ENCODE peak calls at places on chromosomes 13 and 19, in seven cellular contexts. Y is GM23248, V is foreskin fibroblast, Q is aorta, N is AG09309, D is IMR-90, M is breast epithelium. I is an unnamed sample.

GRCh38 chr19:10916602-10917001 is 11.8 kb downstream of the YIPF2 start:
- DNase-seq in Q (no peak), D (no peak), Y (no peak), M (no peak), N (no peak), V (no peak), I (no peak)

GRCh38 chr19:42270346-42271044 is 1.4 kb downstream of the CIC start:
- DNase-seq in V (peak), M (peak), D (no peak), Y (peak), N (peak), Q (peak), I (no peak)

GRCh38 chr19:16741084-16741483 is 21.4 kb downstream of the NWD1 start:
- DNase-seq in D (no peak), V (no peak), M (no peak), Q (no peak), Y (no peak), N (no peak), I (no peak)

GRCh38 chr19:11767633-11768133 is 883 bp downstream of the ZNF441 start:
- DNase-seq in Q (peak), N (no peak), D (peak), V (peak), M (peak), Y (peak), I (no peak)

GRCh38 chr19:43464089-43464775 is 1.2 kb downstream of the LYPD3 start:
- DNase-seq in M (peak), Q (peak), Y (peak), N (no peak), V (no peak), D (no peak), I (no peak)

GRCh38 chr13:46367622-46368327 is 19.3 kb downstream of the RUBCNL start:
- DNase-seq in Y (peak), D (peak), N (no peak), V (peak), M (no peak), Q (no peak), I (no peak)

GRCh38 chr19:30403583-30403982 is 31.4 kb downstream of the ZNF536 start:
- DNase-seq in N (no peak), Q (no peak), Y (no peak), M (no peak), D (no peak), V (no peak), I (no peak)

GRCh38 chr19:46603195-46603637 is 2.1 kb downstream of the CALM3 start:
- DNase-seq in V (no peak), D (no peak), M (peak), Q (peak), N (no peak), Y (no peak), I (no peak)

GRCh38 chr13:48236528-48237353 is 3.7 kb downstream of the ITM2B start:
- DNase-seq in V (peak), D (no peak), Q (no peak), M (no peak), N (no peak), Y (peak), I (no peak)

GRCh38 chr13:111380431-111380830 is 60.0 kb downstream of the TEX29 start:
- DNase-seq in M (no peak), Q (no peak), N (no peak), Y (no peak), V (no peak), D (no peak), I (no peak)

GRCh38 chr19:1265611-1266115 is 3.5 kb upstream of the CIRBP start:
- DNase-seq in V (peak), Q (peak), M (no peak), Y (peak), D (peak), N (no peak), I (no peak)

GRCh38 chr13:53151692-53152421 is 123.2 kb downstream of the OLFM4 start:
- DNase-seq in M (no peak), V (peak), D (peak), N (no peak), Q (no peak), Y (peak), I (peak)

GRCh38 chr13:95494082-95494681 is 58.3 kb upstream of the CLDN10 start:
- DNase-seq in M (no peak), N (peak), Q (no peak), Y (peak), V (peak), D (peak), I (peak)

GRCh38 chr13:48159436-48160225 is 64.7 kb upstream of the MED4 start:
- DNase-seq in N (no peak), V (no peak), Y (peak), M (no peak), Q (no peak), D (no peak), I (no peak)

GRCh38 chr13:29499766-29500165 is 95.7 kb downstream of the SLC7A1 start:
- DNase-seq in Y (no peak), Q (no peak), D (no peak), V (no peak), N (no peak), M (no peak), I (no peak)

GRCh38 chr19:33301011-33301899 is 1.1 kb downstream of the CEBPA start:
- DNase-seq in Q (no peak), N (no peak), Y (peak), M (no peak), V (peak), D (no peak), I (no peak)

GRCh38 chr13:21120191-21120590 is 56.2 kb downstream of the SKA3 start:
- DNase-seq in M (no peak), N (no peak), D (no peak), Q (no peak), Y (no peak), V (no peak), I (no peak)

GRCh38 chr19:848457-848921 is 3.6 kb upstream of the ELANE start:
- DNase-seq in D (no peak), Q (no peak), V (no peak), M (no peak), Y (peak), N (no peak), I (no peak)

GRCh38 chr19:45999653-46000121 is 4.4 kb downstream of the CCDC61 start:
- DNase-seq in N (no peak), V (peak), Y (peak), M (no peak), Q (no peak), D (peak), I (no peak)

GRCh38 chr19:42421591-42422031 is 5.6 kb downstream of the LIPE start:
- DNase-seq in N (no peak), Q (peak), V (peak), D (no peak), M (no peak), Y (peak), I (no peak)

GRCh38 chr13:79451500-79451962 is 29.4 kb upstream of the NDFIP2 start:
- DNase-seq in Q (no peak), M (no peak), D (peak), N (peak), Y (peak), V (peak), I (peak)

GRCh38 chr19:34996978-34997640 is 3.0 kb upstream of the GRAMD1A start:
- DNase-seq in V (no peak), Q (no peak), Y (no peak), N (no peak), M (no peak), D (no peak), I (peak)

GRCh38 chr13:80342541-80343371 is 1.8 kb upstream of the SPRY2 start:
- DNase-seq in Q (peak), N (no peak), M (peak), V (peak), D (peak), Y (peak), I (peak)

GRCh38 chr19:40423227-40423566 is 2.6 kb downstream of the SERTAD1 start:
- DNase-seq in Y (no peak), V (no peak), N (no peak), Q (no peak), M (no peak), D (no peak), I (no peak)

GRCh38 chr19:40425450-40426287 is at the start of gene SERTAD1:
- DNase-seq in Y (peak), D (peak), N (peak), V (peak), Q (peak), M (peak), I (peak)

GRCh38 chr19:40422428-40423226 is 3.2 kb downstream of the SERTAD1 start:
- DNase-seq in Q (no peak), V (no peak), D (no peak), Y (no peak), N (no peak), M (no peak), I (no peak)

GRCh38 chr19:40423938-40424337 is 1.9 kb downstream of the SERTAD1 start:
- DNase-seq in N (no peak), Q (no peak), V (no peak), Y (no peak), M (no peak), D (no peak), I (no peak)

GRCh38 chr19:40424637-40425449 is 949 bp downstream of the SERTAD1 start:
- DNase-seq in Q (no peak), Y (peak), V (peak), N (no peak), M (no peak), D (peak), I (no peak)
- H3K4me3 ChIP-seq in Q (peak), Y (peak), V (peak), N (peak), M (peak), D (peak), I (peak)

DNA sequence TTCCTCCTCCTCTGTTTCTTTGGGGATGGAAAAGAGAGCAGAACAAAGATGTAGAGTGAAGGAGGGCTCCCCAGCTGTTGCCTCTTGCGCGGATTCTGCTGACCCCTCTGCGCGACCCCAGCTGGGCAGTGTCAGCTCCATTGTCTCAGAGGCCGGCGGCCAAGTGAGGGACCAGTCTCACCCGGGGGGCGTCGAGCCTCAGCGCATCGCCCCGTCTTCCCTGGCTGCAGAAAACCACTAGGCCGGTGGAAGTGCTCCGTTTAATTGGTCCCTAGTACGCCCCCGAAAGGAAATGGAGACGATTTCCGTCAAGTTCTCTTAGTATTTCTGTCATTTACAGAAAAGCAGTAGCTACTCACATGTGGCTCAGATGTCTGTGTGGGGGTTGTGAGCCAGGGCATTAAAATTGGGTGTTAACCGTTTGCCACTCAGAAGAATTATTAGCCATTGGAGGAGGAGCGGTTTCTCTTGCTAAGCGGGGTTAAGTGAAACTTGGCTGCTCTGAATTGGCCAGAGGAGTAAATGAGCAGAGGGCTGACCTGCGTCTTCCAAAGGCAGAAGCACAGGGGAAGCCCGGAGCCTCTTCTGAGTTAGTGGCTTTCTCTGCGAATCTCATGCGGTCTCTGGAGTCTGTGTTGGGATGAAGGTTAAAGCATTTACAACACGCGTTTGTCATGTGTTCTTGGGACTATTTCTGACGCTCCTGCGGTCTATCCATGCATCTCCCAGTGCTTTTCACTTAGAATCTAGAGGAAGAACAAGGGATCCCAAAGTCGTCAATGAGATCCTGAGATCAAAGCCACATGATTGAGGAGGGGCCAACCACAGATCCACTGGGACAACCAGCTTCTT is 132.8 kb upstream of the MYO16 start:
- DNase-seq in N (no peak), Y (no peak), V (peak), M (no peak), D (no peak), Q (no peak), I (no peak)
- H3K4me3 ChIP-seq in N (no peak), Y (no peak), V (no peak), M (peak), D (no peak), Q (no peak), I (no peak)

DNA sequence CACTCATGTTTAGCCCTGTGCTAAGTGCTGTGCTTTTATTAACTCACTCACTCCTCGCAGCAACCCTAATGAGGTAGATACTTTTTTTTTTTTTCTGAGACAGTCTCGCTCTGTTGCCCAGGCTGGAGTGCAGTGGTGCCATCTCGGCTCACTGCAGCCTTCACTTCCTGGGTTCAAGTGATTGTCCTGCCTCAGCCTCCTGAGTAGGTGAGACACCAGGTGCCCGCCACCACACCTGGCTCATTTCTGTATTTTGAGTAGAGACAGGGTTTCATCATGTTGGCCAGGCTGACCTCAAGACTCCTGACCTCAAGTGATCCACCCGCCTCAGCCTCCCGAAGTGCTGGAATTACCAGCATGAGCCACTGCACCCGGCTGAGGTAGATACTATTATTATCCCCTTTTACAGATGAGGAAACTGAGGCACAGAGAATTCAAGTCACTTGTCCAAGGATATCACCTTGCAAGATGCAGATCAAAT is 2.5 kb downstream of the ITPKC start:
- DNase-seq in M (no peak), D (no peak), N (no peak), Q (no peak), V (peak), Y (peak), I (no peak)
- H3K4me3 ChIP-seq in M (peak), D (peak), N (peak), Q (peak), V (peak), Y (peak), I (no peak)

GRCh38 chr13:110303644-110304043 is 3.3 kb downstream of the COL4A1 start:
- DNase-seq in D (no peak), V (no peak), Q (no peak), N (no peak), Y (no peak), M (no peak), I (no peak)
- H3K4me3 ChIP-seq in D (no peak), V (no peak), Q (no peak), N (no peak), Y (no peak), M (no peak), I (no peak)

DNA sequence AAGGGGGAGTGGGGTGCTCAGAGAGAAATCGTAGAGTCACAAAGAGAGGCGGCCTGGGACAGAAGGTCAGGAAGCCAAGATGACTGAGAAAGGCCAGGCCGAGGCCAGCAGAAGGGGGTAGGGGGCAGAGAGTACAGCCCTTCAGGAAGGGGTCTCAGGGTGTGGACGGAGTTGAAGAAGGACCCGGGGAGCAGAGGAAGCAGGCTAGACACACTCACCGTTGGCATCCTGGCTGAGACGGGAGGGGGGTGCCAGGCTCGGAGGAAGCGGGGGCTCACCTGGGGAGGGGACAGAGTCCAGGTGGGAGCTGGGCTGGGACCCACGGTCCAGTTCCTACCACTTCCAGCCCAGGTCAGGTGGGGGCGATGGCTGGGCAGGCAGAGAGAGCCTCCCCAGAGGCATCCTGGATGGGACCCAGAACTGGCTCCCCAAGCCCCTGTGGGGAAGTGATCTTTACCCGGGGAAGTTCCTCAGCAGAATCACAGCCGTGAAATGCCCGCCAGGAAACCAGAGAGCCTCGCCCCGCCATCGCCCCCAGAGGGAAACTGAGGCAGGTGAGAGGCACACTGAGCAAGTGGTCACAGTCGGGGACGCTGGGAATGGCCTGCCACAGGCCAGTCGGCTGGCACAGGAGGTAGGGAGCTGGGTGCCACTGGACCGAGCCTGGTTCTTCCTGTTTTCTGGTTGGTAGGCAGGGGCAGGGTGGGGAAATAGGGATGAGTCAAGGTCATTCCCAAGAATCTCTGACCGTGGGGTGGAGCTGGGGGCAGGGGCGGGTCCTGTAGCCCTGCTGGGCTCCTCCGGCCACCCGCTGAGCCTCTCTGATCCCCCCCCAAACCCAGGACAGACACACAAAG is 1.3 kb downstream of the MATK start:
- DNase-seq in V (peak), D (no peak), M (no peak), N (no peak), Y (peak), Q (no peak), I (no peak)
- H3K4me3 ChIP-seq in V (no peak), D (no peak), M (no peak), N (no peak), Y (no peak), Q (no peak), I (no peak)